ENCODE peak calls at places on chromosome 20, in four cellular contexts. T is gastrocnemius medialis, N is choroid plexus epithelial cell, R is IMR-90. E is an unnamed sample.

GRCh38 chr20:25044660-25045342 is 13.1 kb downstream of the ACSS1 start:
- DNase-seq in T (no peak), R (no peak), N (no peak), E (no peak)

GRCh38 chr20:46898433-46898832 is 3.8 kb downstream of the EYA2 start:
- DNase-seq in T (no peak), N (no peak), R (no peak), E (no peak)

GRCh38 chr20:15923030-15923776 is 650.0 kb downstream of the KIF16B start:
- DNase-seq in N (no peak), R (no peak), T (no peak), E (no peak)

GRCh38 chr20:59802471-59803221 is 130.8 kb downstream of the SYCP2 start:
- DNase-seq in T (no peak), N (no peak), R (no peak), E (no peak)

GRCh38 chr20:41138527-41139226 is 1.3 kb downstream of the PLCG1 start:
- DNase-seq in T (no peak), R (peak), N (no peak), E (peak)

GRCh38 chr20:46401478-46401860 is 4.9 kb downstream of the ELMO2 start:
- DNase-seq in T (no peak), R (no peak), N (no peak), E (no peak)

GRCh38 chr20:47348539-47349142 is 7.9 kb downstream of the ZMYND8 start:
- DNase-seq in T (no peak), N (no peak), R (no peak), E (no peak)

GRCh38 chr20:52150440-52151258 is 40.9 kb downstream of the ZFP64 start:
- DNase-seq in T (no peak), N (peak), R (peak), E (peak)

GRCh38 chr20:58795923-58796245 is 54.8 kb downstream of the GNAS-AS1 start:
- DNase-seq in R (no peak), T (no peak), N (no peak), E (no peak)

GRCh38 chr20:2156666-2157624 is 55.3 kb downstream of the STK35 start:
- DNase-seq in R (no peak), T (no peak), N (no peak), E (no peak)

GRCh38 chr20:3714092-3714491 is 1.7 kb upstream of the SIGLEC1 start:
- DNase-seq in T (no peak), N (no peak), R (no peak), E (no peak)

GRCh38 chr20:10902174-10902573 is 228.4 kb upstream of the JAG1 start:
- DNase-seq in R (no peak), T (no peak), N (no peak), E (no peak)

GRCh38 chr20:48411906-48412305 is 415.9 kb downstream of the PREX1 start:
- DNase-seq in N (no peak), T (no peak), R (no peak), E (no peak)

GRCh38 chr20:2297352-2297717 is 1.5 kb downstream of the TGM3 start:
- DNase-seq in N (peak), T (no peak), R (no peak), E (no peak)

GRCh38 chr20:60172306-60172984 is 214.2 kb downstream of the CDH26 start:
- DNase-seq in R (no peak), N (no peak), T (no peak), E (no peak)

GRCh38 chr20:9035129-9035528 is 33.8 kb upstream of the PLCB4 start:
- DNase-seq in R (peak), N (peak), T (no peak), E (peak)

GRCh38 chr20:55540013-55540412 is 465.3 kb downstream of the CBLN4 start:
- DNase-seq in R (no peak), N (no peak), T (no peak), E (no peak)

GRCh38 chr20:20439602-20440001 is 71.7 kb downstream of the INSM1 start:
- DNase-seq in R (no peak), N (no peak), T (no peak), E (no peak)

GRCh38 chr20:3785240-3786125 is 1.1 kb downstream of the CENPB start:
- DNase-seq in N (no peak), R (no peak), T (no peak), E (no peak)

GRCh38 chr20:21047981-21048380 is 58.2 kb downstream of the LINC00237 start:
- DNase-seq in T (no peak), N (no peak), R (no peak), E (no peak)

GRCh38 chr20:48601798-48602197 is 226.0 kb downstream of the PREX1 start:
- DNase-seq in R (no peak), N (no peak), T (no peak), E (no peak)

GRCh38 chr20:36183155-36183944 is 28.8 kb downstream of the EPB41L1 start:
- DNase-seq in T (no peak), N (no peak), R (no peak), E (no peak)

GRCh38 chr20:47232518-47232917 is 124.0 kb downstream of the ZMYND8 start:
- DNase-seq in R (no peak), N (no peak), T (no peak), E (no peak)

GRCh38 chr20:8720089-8720488 is 348.8 kb upstream of the PLCB4 start:
- DNase-seq in N (peak), R (no peak), T (no peak), E (peak)

GRCh38 chr20:39479196-39479810 is 517.2 kb downstream of the DHX35 start:
- DNase-seq in T (no peak), R (no peak), N (no peak), E (no peak)

GRCh38 chr20:14637441-14637840 is 300.0 kb upstream of the FLRT3 start:
- DNase-seq in N (no peak), T (no peak), R (no peak), E (no peak)

GRCh38 chr20:23386304-23387117 is 24.5 kb downstream of the GZF1 start:
- DNase-seq in T (no peak), R (no peak), N (no peak), E (no peak)

GRCh38 chr20:53826597-53827291 is 233.1 kb upstream of the ZNF217 start:
- DNase-seq in N (peak), R (peak), T (no peak), E (no peak)

GRCh38 chr20:46293084-46293483 is 15.2 kb downstream of the CDH22 start:
- DNase-seq in R (peak), T (no peak), N (peak), E (peak)

GRCh38 chr20:64038252-64038578 is 2.2 kb downstream of the C20orf204 start:
- DNase-seq in R (no peak), N (no peak), T (no peak), E (no peak)

GRCh38 chr20:4603724-4604123 is 118.0 kb upstream of the PRND start:
- DNase-seq in R (peak), N (peak), T (no peak), E (peak)

GRCh38 chr20:52596261-52596660 is 375.9 kb upstream of the TSHZ2 start:
- DNase-seq in T (no peak), N (no peak), R (no peak), E (no peak)

GRCh38 chr20:2149507-2149906 is 47.9 kb downstream of the STK35 start:
- DNase-seq in T (no peak), N (peak), R (peak), E (peak)

GRCh38 chr20:59042151-59042795 is at the start of gene PRELID3B:
- DNase-seq in N (peak), T (no peak), R (no peak), E (peak)

GRCh38 chr20:46477225-46477624 is 36.1 kb downstream of the ZNF334 start:
- DNase-seq in R (no peak), N (no peak), T (no peak), E (no peak)

GRCh38 chr20:3686867-3687321 is 5.1 kb upstream of the ADAM33 start:
- DNase-seq in T (peak), R (peak), N (peak), E (peak)

GRCh38 chr20:53631909-53632662 is 38.4 kb upstream of the ZNF217 start:
- DNase-seq in T (no peak), N (no peak), R (no peak), E (no peak)

GRCh38 chr20:33074675-33075074 is 4.8 kb upstream of the BPIFB4 start:
- DNase-seq in R (no peak), N (no peak), T (no peak), E (no peak)
- TF ChIP-seq CTCF in R (no peak), N (no peak), T (no peak), E (no peak)

GRCh38 chr20:17617868-17618672 is 48.2 kb downstream of the DSTN start:
- DNase-seq in N (no peak), T (no peak), R (no peak), E (no peak)

GRCh38 chr20:17618673-17619013 is 48.8 kb downstream of the DSTN start:
- DNase-seq in T (no peak), R (no peak), N (no peak), E (no peak)

GRCh38 chr20:17616480-17617211 is 46.8 kb downstream of the DSTN start:
- DNase-seq in T (no peak), R (no peak), N (no peak), E (no peak)

GRCh38 chr20:17615645-17616479 is 46.0 kb downstream of the DSTN start:
- DNase-seq in N (no peak), R (no peak), T (no peak), E (no peak)

DNA sequence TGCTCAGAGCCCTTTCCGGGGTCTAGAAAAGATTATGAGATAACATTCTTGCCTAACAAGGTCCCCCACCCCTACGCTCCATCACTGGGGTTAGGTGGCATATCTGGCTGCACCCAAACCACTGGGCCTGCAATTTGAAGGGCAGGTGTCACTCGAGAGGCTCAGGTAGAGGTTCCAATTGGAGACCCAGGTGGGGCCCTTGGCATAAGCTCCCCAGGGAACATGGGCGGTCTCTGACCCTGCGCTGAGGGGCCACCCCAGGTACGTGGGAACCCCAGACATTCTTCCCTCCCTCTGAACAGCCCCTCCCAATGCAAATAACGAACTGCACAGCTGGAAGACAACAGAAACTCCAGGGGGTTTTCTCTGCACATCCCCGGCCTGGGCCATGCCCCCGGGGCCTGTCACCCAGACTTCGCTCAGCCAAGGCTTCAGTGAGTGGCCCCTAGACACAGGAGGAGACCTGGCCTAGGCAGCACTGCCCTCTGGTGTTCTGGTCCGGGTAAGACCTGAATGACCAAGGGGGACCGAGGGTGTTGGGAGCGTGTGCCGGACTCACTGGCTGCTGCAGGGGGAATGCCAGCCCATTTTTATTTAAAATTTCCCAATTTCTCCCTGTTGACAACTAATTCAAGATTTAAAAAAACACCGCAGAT is 47.5 kb downstream of the DSTN start:
- DNase-seq in R (no peak), N (peak), T (no peak), E (peak)
- TF ChIP-seq CTCF in R (peak), N (peak), T (peak), E (peak)

GRCh38 chr20:45097485-45098095 is 3.3 kb downstream of the KCNS1 start:
- DNase-seq in N (peak), T (no peak), R (no peak), E (peak)
- TF ChIP-seq CTCF in N (peak), T (peak), R (peak), E (peak)

DNA sequence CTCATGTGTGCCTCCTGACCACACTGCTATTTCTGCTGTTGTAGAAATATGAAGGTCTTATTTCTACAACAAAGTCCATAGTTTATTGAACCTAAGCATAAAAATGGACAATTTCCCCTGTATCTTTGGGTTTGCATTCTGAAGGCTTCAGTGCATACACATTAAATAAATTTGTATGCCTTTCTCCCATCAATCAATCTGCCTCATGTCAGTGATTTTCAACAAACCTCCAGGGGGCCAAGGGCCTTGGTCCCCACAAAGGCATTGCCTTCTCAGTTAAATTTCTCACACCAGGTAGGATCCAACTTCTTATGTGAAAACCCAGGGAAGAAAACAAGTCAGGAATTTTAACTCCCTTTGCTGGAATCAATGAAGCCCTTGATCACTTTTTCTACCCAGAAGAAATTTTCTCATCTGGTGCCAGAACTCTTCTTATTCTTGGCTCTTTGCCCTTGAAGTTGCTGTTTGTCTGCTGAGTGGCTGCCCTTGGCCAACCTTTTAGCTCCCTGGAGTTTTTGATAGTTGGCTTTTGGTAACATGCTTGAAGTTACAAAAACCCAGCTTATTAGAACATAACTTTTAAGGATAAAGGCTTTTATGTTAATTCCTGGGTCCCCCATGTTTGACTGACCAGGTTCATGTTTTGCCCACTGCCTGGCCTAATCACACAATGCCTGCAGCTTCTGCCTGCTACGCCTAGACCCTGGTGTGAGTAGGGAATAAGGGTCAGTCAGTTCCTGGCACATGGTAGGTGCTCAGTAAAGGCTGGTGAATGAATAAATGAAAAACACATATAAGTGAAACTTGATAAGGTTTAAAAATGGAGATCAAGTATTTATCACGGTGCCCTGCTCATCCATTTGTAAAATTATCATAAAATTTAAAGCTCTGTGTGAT is 37.0 kb downstream of the SHLD1 start:
- DNase-seq in R (peak), N (peak), T (no peak), E (peak)
- TF ChIP-seq CTCF in R (no peak), N (no peak), T (no peak), E (no peak)

GRCh38 chr20:57708694-57709673 is 831 bp downstream of the PMEPA1 start:
- DNase-seq in T (no peak), R (peak), N (peak), E (peak)

GRCh38 chr20:57710841-57711240 is 1.0 kb upstream of the PMEPA1 start:
- DNase-seq in R (no peak), N (peak), T (no peak), E (no peak)

GRCh38 chr20:57711826-57712225 is 2.0 kb upstream of the PMEPA1 start:
- DNase-seq in N (no peak), R (no peak), T (no peak), E (no peak)

GRCh38 chr20:57711311-57711712 is 1.5 kb upstream of the PMEPA1 start:
- DNase-seq in T (no peak), R (no peak), N (no peak), E (no peak)

GRCh38 chr20:57709823-57710799 is at the start of gene PMEPA1:
- DNase-seq in N (peak), R (peak), T (peak), E (peak)
- TF ChIP-seq CTCF in N (no peak), R (no peak), T (no peak), E (no peak)

DNA sequence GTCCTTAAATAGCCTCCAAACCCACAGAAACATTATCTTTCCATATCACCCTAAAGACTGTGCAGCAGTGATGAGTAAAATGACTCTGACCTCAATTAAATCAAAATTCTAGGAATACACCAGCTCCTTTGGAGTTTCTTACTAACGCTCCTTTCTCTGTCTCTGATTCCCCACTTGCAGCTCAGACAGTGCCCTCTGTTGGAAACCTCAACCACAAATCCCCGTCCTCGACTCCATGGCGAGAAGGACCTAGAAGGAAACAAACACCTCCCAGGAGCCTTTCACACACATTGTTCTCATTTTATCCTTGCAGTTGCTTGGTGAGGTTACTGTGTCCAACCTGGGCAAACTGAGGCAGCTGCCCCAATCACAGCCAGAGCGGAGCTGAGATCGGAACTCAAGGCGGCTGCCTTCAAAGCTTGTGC is 17.7 kb upstream of the PARD6B start:
- DNase-seq in N (peak), R (peak), T (no peak), E (peak)
- TF ChIP-seq CTCF in N (peak), R (peak), T (peak), E (peak)

GRCh38 chr20:6416371-6416770 is 293.5 kb upstream of the FERMT1 start:
- DNase-seq in R (no peak), N (no peak), T (no peak), E (no peak)
- TF ChIP-seq CTCF in R (no peak), N (no peak), T (no peak), E (no peak)

GRCh38 chr20:62540504-62540903 is 64.7 kb upstream of the GATA5 start:
- DNase-seq in N (no peak), T (no peak), R (no peak), E (no peak)
- TF ChIP-seq CTCF in N (no peak), T (no peak), R (no peak), E (no peak)